ENCODE peak calls at places on chromosomes 6 and 20, in six cellular contexts. E is HCT116, L is SW480, X is skeletal muscle cell, D is WERI-Rb-1, R is NCI-H524 treated with DMSO at 0.1 percent for 48 hours. P is an unnamed sample.
A peak's percentile ranks its signal among the peaks of the same experiment; 100 is the strongest.

GRCh38 chr6:131062245-131063027 is 609 bp downstream of the EPB41L2 start:
- DNase-seq in E (no peak), L (peak; percentile 4), X (no peak), D (peak; percentile 19), R (peak; percentile 5), P (no peak)

GRCh38 chr6:128242765-128243403 is 277.5 kb downstream of the PTPRK start:
- DNase-seq in E (no peak), L (no peak), X (no peak), D (no peak), R (no peak), P (peak; percentile 7)

GRCh38 chr6:44464527-44465310 is 77.2 kb downstream of the CDC5L start:
- DNase-seq in E (no peak), L (no peak), X (no peak), D (no peak), R (no peak), P (peak; percentile 15)

GRCh38 chr20:48190757-48191156 is 405.5 kb upstream of the SULF2 start:
- DNase-seq in E (no peak), L (no peak), X (no peak), D (peak; percentile 53), R (no peak), P (no peak)

GRCh38 chr20:19249515-19249914 is 37.1 kb downstream of the SLC24A3 start:
- DNase-seq in E (no peak), L (no peak), X (no peak), D (no peak), R (no peak), P (no peak)

GRCh38 chr6:151808331-151809241 is 1.1 kb downstream of the ESR1 start:
- DNase-seq in E (no peak), L (no peak), X (no peak), D (peak; percentile 18), R (no peak), P (no peak)

GRCh38 chr6:43113431-43114260 is 37.5 kb downstream of the PTK7 start:
- DNase-seq in E (no peak), L (peak; percentile 67), X (no peak), D (no peak), R (no peak), P (no peak)

GRCh38 chr20:44651507-44652373 is at the start of gene ADA:
- DNase-seq in E (no peak), L (peak; percentile 80), X (no peak), D (peak; percentile 54), R (no peak), P (no peak)

GRCh38 chr6:137852811-137853210 is 14.2 kb upstream of the TNFAIP3 start:
- DNase-seq in E (no peak), L (no peak), X (no peak), D (no peak), R (no peak), P (no peak)

GRCh38 chr6:139335447-139336210 is 38.8 kb downstream of the CITED2 start:
- DNase-seq in E (no peak), L (no peak), X (no peak), D (no peak), R (no peak), P (no peak)

GRCh38 chr6:105035299-105035698 is 78.4 kb downstream of the LIN28B start:
- DNase-seq in E (no peak), L (no peak), X (no peak), D (no peak), R (no peak), P (no peak)

GRCh38 chr6:129969064-129969463 is 49.3 kb upstream of the L3MBTL3 start:
- DNase-seq in E (no peak), L (no peak), X (no peak), D (no peak), R (no peak), P (no peak)

GRCh38 chr20:61520761-61521460 is 268.9 kb downstream of the CDH4 start:
- DNase-seq in E (no peak), L (no peak), X (peak; percentile 80), D (no peak), R (no peak), P (no peak)

GRCh38 chr6:7903673-7904072 is 6.9 kb downstream of the TXNDC5 start:
- DNase-seq in E (no peak), L (no peak), X (no peak), D (no peak), R (no peak), P (no peak)

GRCh38 chr6:137240168-137240567 is 21.0 kb upstream of the IFNGR1 start:
- DNase-seq in E (no peak), L (no peak), X (peak; percentile 90), D (no peak), R (no peak), P (peak; percentile 95)

P was measured in AG09319.